ENCODE peak calls at places on chromosomes 16 and 17, in eight cellular contexts. One of them, this sample, is unnamed.
A peak's percentile ranks its signal among the peaks of the same experiment; 100 is the strongest.

GRCh38 chr17:59469786-59470485 is 95.5 kb upstream of the DHX40 start:
- DNase-seq in IMR-90: no peak
- DNase-seq in thoracic aorta: no peak
- DNase-seq in Peyer's patch: no peak
- DNase-seq in HCT116: no peak
- DNase-seq in left ventricle myocardium inferior: no peak
- DNase-seq in MG63: no peak
- DNase-seq in CD8-positive, alpha-beta memory T cell: no peak
- DNase-seq in this sample: no peak

GRCh38 chr17:79991924-79992656 is 43.6 kb downstream of the TBC1D16 start:
- DNase-seq in Peyer's patch: peak; percentile 55
- DNase-seq in HCT116: no peak
- DNase-seq in CD8-positive, alpha-beta memory T cell: no peak
- DNase-seq in thoracic aorta: no peak
- DNase-seq in left ventricle myocardium inferior: peak; percentile 57
- DNase-seq in IMR-90: peak; percentile 38
- DNase-seq in MG63: no peak
- DNase-seq in this sample: no peak

GRCh38 chr16:87012954-87013938 is 303.9 kb downstream of the C16orf95 start:
- DNase-seq in HCT116: no peak
- DNase-seq in IMR-90: no peak
- DNase-seq in MG63: no peak
- DNase-seq in Peyer's patch: no peak
- DNase-seq in CD8-positive, alpha-beta memory T cell: no peak
- DNase-seq in left ventricle myocardium inferior: no peak
- DNase-seq in thoracic aorta: no peak
- DNase-seq in this sample: no peak

GRCh38 chr16:85845276-85845675 is 45.8 kb downstream of the COX4I1 start:
- DNase-seq in left ventricle myocardium inferior: no peak
- DNase-seq in thoracic aorta: no peak
- DNase-seq in HCT116: no peak
- DNase-seq in IMR-90: no peak
- DNase-seq in MG63: no peak
- DNase-seq in Peyer's patch: no peak
- DNase-seq in CD8-positive, alpha-beta memory T cell: no peak
- DNase-seq in this sample: no peak

GRCh38 chr17:3688852-3689261 is 7.1 kb downstream of the P2RX5 start:
- DNase-seq in MG63: no peak
- DNase-seq in CD8-positive, alpha-beta memory T cell: no peak
- DNase-seq in HCT116: no peak
- DNase-seq in IMR-90: no peak
- DNase-seq in thoracic aorta: no peak
- DNase-seq in left ventricle myocardium inferior: no peak
- DNase-seq in Peyer's patch: no peak
- DNase-seq in this sample: no peak

GRCh38 chr17:79221597-79221996 is 147.0 kb downstream of the ENGASE start:
- DNase-seq in left ventricle myocardium inferior: no peak
- DNase-seq in IMR-90: no peak
- DNase-seq in MG63: no peak
- DNase-seq in thoracic aorta: no peak
- DNase-seq in Peyer's patch: no peak
- DNase-seq in HCT116: no peak
- DNase-seq in CD8-positive, alpha-beta memory T cell: no peak
- DNase-seq in this sample: no peak

GRCh38 chr16:67445441-67445912 is 14.6 kb downstream of the HSD11B2 start:
- DNase-seq in CD8-positive, alpha-beta memory T cell: no peak
- DNase-seq in thoracic aorta: no peak
- DNase-seq in IMR-90: no peak
- DNase-seq in HCT116: no peak
- DNase-seq in Peyer's patch: peak; percentile 53
- DNase-seq in MG63: no peak
- DNase-seq in left ventricle myocardium inferior: peak; percentile 74
- DNase-seq in this sample: no peak

GRCh38 chr17:12627177-12627629 is 38.5 kb upstream of the MYOCD start:
- DNase-seq in CD8-positive, alpha-beta memory T cell: no peak
- DNase-seq in Peyer's patch: no peak
- DNase-seq in HCT116: no peak
- DNase-seq in IMR-90: peak; percentile 100
- DNase-seq in MG63: peak; percentile 87
- DNase-seq in thoracic aorta: peak; percentile 89
- DNase-seq in left ventricle myocardium inferior: no peak
- DNase-seq in this sample: no peak

GRCh38 chr17:43018008-43018853 is 4.0 kb downstream of the VAT1 start:
- DNase-seq in MG63: no peak
- DNase-seq in IMR-90: no peak
- DNase-seq in Peyer's patch: no peak
- DNase-seq in left ventricle myocardium inferior: no peak
- DNase-seq in HCT116: no peak
- DNase-seq in thoracic aorta: no peak
- DNase-seq in CD8-positive, alpha-beta memory T cell: peak; percentile 78
- DNase-seq in this sample: peak; percentile 37

GRCh38 chr16:67150833-67151396 is at the start of gene B3GNT9:
- DNase-seq in HCT116: no peak
- DNase-seq in MG63: peak; percentile 79
- DNase-seq in left ventricle myocardium inferior: peak; percentile 82
- DNase-seq in thoracic aorta: no peak
- DNase-seq in Peyer's patch: peak; percentile 73
- DNase-seq in IMR-90: peak; percentile 66
- DNase-seq in CD8-positive, alpha-beta memory T cell: no peak
- DNase-seq in this sample: no peak

GRCh38 chr17:66221755-66222530 is 7.3 kb downstream of the APOH start:
- DNase-seq in MG63: no peak
- DNase-seq in left ventricle myocardium inferior: no peak
- DNase-seq in CD8-positive, alpha-beta memory T cell: no peak
- DNase-seq in IMR-90: no peak
- DNase-seq in HCT116: no peak
- DNase-seq in Peyer's patch: no peak
- DNase-seq in thoracic aorta: no peak
- DNase-seq in this sample: no peak

GRCh38 chr16:7839568-7839967 is 506.9 kb downstream of the RBFOX1 start:
- DNase-seq in HCT116: no peak
- DNase-seq in left ventricle myocardium inferior: no peak
- DNase-seq in IMR-90: no peak
- DNase-seq in CD8-positive, alpha-beta memory T cell: no peak
- DNase-seq in Peyer's patch: no peak
- DNase-seq in MG63: no peak
- DNase-seq in thoracic aorta: no peak
- DNase-seq in this sample: no peak

GRCh38 chr17:39739885-39740356 is 2.2 kb downstream of the GRB7 start:
- DNase-seq in Peyer's patch: no peak
- DNase-seq in MG63: no peak
- DNase-seq in IMR-90: no peak
- DNase-seq in thoracic aorta: no peak
- DNase-seq in left ventricle myocardium inferior: no peak
- DNase-seq in CD8-positive, alpha-beta memory T cell: peak; percentile 35
- DNase-seq in HCT116: no peak
- DNase-seq in this sample: no peak

GRCh38 chr16:86334062-86334461 is 176.3 kb upstream of the FOXF1 start:
- DNase-seq in MG63: no peak
- DNase-seq in IMR-90: no peak
- DNase-seq in left ventricle myocardium inferior: no peak
- DNase-seq in CD8-positive, alpha-beta memory T cell: no peak
- DNase-seq in HCT116: no peak
- DNase-seq in Peyer's patch: no peak
- DNase-seq in thoracic aorta: no peak
- DNase-seq in this sample: no peak

GRCh38 chr17:12070561-12070960 is 49.9 kb downstream of the MAP2K4 start:
- DNase-seq in thoracic aorta: no peak
- DNase-seq in CD8-positive, alpha-beta memory T cell: no peak
- DNase-seq in Peyer's patch: no peak
- DNase-seq in HCT116: no peak
- DNase-seq in IMR-90: peak; percentile 89
- DNase-seq in left ventricle myocardium inferior: no peak
- DNase-seq in MG63: peak; percentile 25
- DNase-seq in this sample: no peak

GRCh38 chr17:6471531-6472465 is 27.5 kb downstream of the PIMREG start:
- DNase-seq in HCT116: no peak
- DNase-seq in CD8-positive, alpha-beta memory T cell: no peak
- DNase-seq in MG63: peak; percentile 74
- DNase-seq in Peyer's patch: no peak
- DNase-seq in thoracic aorta: no peak
- DNase-seq in IMR-90: peak; percentile 61
- DNase-seq in left ventricle myocardium inferior: no peak
- DNase-seq in this sample: no peak

GRCh38 chr17:79628861-79629547 is 18.2 kb upstream of the RBFOX3 start:
- DNase-seq in thoracic aorta: no peak
- DNase-seq in Peyer's patch: peak; percentile 19
- DNase-seq in IMR-90: no peak
- DNase-seq in CD8-positive, alpha-beta memory T cell: peak; percentile 43
- DNase-seq in MG63: no peak
- DNase-seq in HCT116: no peak
- DNase-seq in left ventricle myocardium inferior: no peak
- DNase-seq in this sample: no peak

GRCh38 chr17:14004927-14005630 is 64.2 kb upstream of the COX10 start:
- DNase-seq in thoracic aorta: no peak
- DNase-seq in HCT116: peak; percentile 21
- DNase-seq in MG63: no peak
- DNase-seq in Peyer's patch: no peak
- DNase-seq in CD8-positive, alpha-beta memory T cell: no peak
- DNase-seq in left ventricle myocardium inferior: no peak
- DNase-seq in IMR-90: no peak
- DNase-seq in this sample: no peak

GRCh38 chr17:76997981-76998531 is 129.9 kb downstream of the MGAT5B start:
- DNase-seq in Peyer's patch: no peak
- DNase-seq in IMR-90: no peak
- DNase-seq in MG63: no peak
- DNase-seq in HCT116: no peak
- DNase-seq in CD8-positive, alpha-beta memory T cell: peak; percentile 85
- DNase-seq in left ventricle myocardium inferior: no peak
- DNase-seq in thoracic aorta: no peak
- DNase-seq in this sample: peak; percentile 88

GRCh38 chr16:1792836-1793577 is 498 bp downstream of the IGFALS start:
- DNase-seq in CD8-positive, alpha-beta memory T cell: no peak
- DNase-seq in IMR-90: no peak
- DNase-seq in thoracic aorta: no peak
- DNase-seq in MG63: no peak
- DNase-seq in Peyer's patch: no peak
- DNase-seq in HCT116: no peak
- DNase-seq in left ventricle myocardium inferior: no peak
- DNase-seq in this sample: no peak

GRCh38 chr17:65886240-65886639 is 305.7 kb downstream of the CEP112 start:
- DNase-seq in Peyer's patch: no peak
- DNase-seq in HCT116: no peak
- DNase-seq in MG63: no peak
- DNase-seq in thoracic aorta: no peak
- DNase-seq in left ventricle myocardium inferior: no peak
- DNase-seq in CD8-positive, alpha-beta memory T cell: no peak
- DNase-seq in IMR-90: peak; percentile 12
- DNase-seq in this sample: no peak

DNA sequence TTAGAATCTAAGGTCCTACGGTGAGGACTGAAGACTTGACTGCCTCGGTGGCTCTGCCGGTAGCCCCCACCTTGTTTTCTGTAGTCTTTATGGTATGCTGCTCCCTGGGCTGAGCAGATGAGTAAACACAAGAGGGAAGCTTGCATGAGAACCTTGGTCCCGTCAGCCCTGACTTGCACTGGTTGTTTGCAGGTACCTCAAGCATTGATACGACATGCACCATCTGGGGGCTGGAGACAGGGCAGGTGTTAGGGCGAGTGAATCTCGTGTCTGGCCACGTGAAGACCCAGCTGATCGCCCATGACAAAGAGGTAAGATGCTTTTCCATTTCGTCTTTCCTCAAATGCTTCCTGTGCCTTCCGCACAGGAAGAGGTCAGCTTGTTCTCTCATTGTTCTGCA is 21.1 kb upstream of the TACO1 start:
- DNase-seq in Peyer's patch: no peak
- DNase-seq in IMR-90: no peak
- DNase-seq in HCT116: no peak
- DNase-seq in thoracic aorta: no peak
- DNase-seq in CD8-positive, alpha-beta memory T cell: no peak
- DNase-seq in left ventricle myocardium inferior: no peak
- DNase-seq in MG63: no peak
- DNase-seq in this sample: no peak
- H3K36me3 ChIP-seq in Peyer's patch: no peaks in the 10 kb centered on the region
- H3K36me3 ChIP-seq in IMR-90: peaks cover 34% of the 10 kb centered on the region
- H3K36me3 ChIP-seq in HCT116: peaks cover 25% of the 10 kb centered on the region
- H3K36me3 ChIP-seq in thoracic aorta: peaks cover 40% of the 10 kb centered on the region
- H3K36me3 ChIP-seq in CD8-positive, alpha-beta memory T cell: peaks cover 38% of the 10 kb centered on the region
- H3K36me3 ChIP-seq in left ventricle myocardium inferior: peaks cover 62% of the 10 kb centered on the region
- H3K36me3 ChIP-seq in MG63: peaks cover 55% of the 10 kb centered on the region
- H3K36me3 ChIP-seq in this sample: peaks cover 20% of the 10 kb centered on the region

GRCh38 chr17:19551148-19551547 is 17.5 kb downstream of the SLC47A1 start:
- DNase-seq in left ventricle myocardium inferior: no peak
- DNase-seq in IMR-90: no peak
- DNase-seq in HCT116: no peak
- DNase-seq in CD8-positive, alpha-beta memory T cell: no peak
- DNase-seq in Peyer's patch: no peak
- DNase-seq in thoracic aorta: no peak
- DNase-seq in MG63: no peak
- DNase-seq in this sample: no peak
- H3K36me3 ChIP-seq in left ventricle myocardium inferior: no peaks in the 10 kb centered on the region
- H3K36me3 ChIP-seq in IMR-90: no peaks in the 10 kb centered on the region
- H3K36me3 ChIP-seq in HCT116: no peaks in the 10 kb centered on the region
- H3K36me3 ChIP-seq in CD8-positive, alpha-beta memory T cell: no peaks in the 10 kb centered on the region
- H3K36me3 ChIP-seq in Peyer's patch: no peaks in the 10 kb centered on the region
- H3K36me3 ChIP-seq in thoracic aorta: no peaks in the 10 kb centered on the region
- H3K36me3 ChIP-seq in MG63: no peaks in the 10 kb centered on the region
- H3K36me3 ChIP-seq in this sample: no peaks in the 10 kb centered on the region

DNA sequence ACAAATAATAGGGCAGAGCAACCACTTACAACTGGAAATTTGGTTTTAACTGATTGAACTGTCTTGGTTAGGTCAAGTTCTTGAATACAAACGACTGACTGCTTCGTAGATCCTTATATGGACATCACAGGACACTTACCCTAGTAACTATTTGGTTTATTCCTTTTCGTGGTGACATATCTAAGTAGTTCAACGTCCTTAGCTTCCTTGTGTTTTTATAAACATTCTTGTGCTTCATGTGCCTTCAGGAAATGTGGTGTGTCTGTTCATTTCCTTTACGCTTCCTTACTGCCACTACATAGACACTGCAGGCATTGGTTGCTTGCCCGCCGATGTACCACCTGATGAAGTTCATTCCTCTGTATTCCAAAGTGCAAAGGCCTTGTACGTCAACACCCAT is 59.3 kb downstream of the USP10 start:
- DNase-seq in IMR-90: peak; percentile 72
- DNase-seq in thoracic aorta: no peak
- DNase-seq in CD8-positive, alpha-beta memory T cell: no peak
- DNase-seq in Peyer's patch: no peak
- DNase-seq in MG63: no peak
- DNase-seq in HCT116: no peak
- DNase-seq in left ventricle myocardium inferior: no peak
- DNase-seq in this sample: peak; percentile 76
- H3K36me3 ChIP-seq in IMR-90: peaks cover 24% of the 10 kb centered on the region
- H3K36me3 ChIP-seq in thoracic aorta: peaks cover 32% of the 10 kb centered on the region
- H3K36me3 ChIP-seq in CD8-positive, alpha-beta memory T cell: peaks cover 22% of the 10 kb centered on the region
- H3K36me3 ChIP-seq in Peyer's patch: no peaks in the 10 kb centered on the region
- H3K36me3 ChIP-seq in MG63: peaks cover 22% of the 10 kb centered on the region
- H3K36me3 ChIP-seq in HCT116: peaks cover 42% of the 10 kb centered on the region
- H3K36me3 ChIP-seq in left ventricle myocardium inferior: peaks cover 43% of the 10 kb centered on the region
- H3K36me3 ChIP-seq in this sample: peaks cover 6% of the 10 kb centered on the region

DNA sequence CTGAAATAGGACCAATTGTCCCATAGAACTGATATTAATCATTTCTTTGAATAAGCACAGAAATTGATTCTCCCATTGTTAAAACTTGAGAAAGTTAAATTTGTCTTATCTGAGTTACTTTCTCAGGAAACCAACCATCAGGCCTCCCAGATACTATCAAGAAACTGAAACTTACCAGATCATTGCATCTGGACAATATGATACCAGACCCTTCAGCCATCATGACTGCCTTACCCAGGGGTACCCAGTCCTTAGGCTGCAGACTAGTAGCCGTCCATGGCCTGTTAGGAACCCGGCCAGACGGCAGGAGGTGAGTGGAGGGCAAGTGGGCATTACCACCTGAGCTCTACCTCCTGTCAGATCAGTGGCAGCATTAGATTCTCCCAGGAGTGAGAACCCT is 7.8 kb downstream of the STXBP4 start:
- DNase-seq in thoracic aorta: no peak
- DNase-seq in IMR-90: no peak
- DNase-seq in Peyer's patch: no peak
- DNase-seq in MG63: no peak
- DNase-seq in CD8-positive, alpha-beta memory T cell: no peak
- DNase-seq in HCT116: no peak
- DNase-seq in left ventricle myocardium inferior: no peak
- DNase-seq in this sample: no peak
- H3K36me3 ChIP-seq in thoracic aorta: no peaks in the 10 kb centered on the region
- H3K36me3 ChIP-seq in IMR-90: no peaks in the 10 kb centered on the region
- H3K36me3 ChIP-seq in Peyer's patch: no peaks in the 10 kb centered on the region
- H3K36me3 ChIP-seq in MG63: no peaks in the 10 kb centered on the region
- H3K36me3 ChIP-seq in CD8-positive, alpha-beta memory T cell: no peaks in the 10 kb centered on the region
- H3K36me3 ChIP-seq in HCT116: no peaks in the 10 kb centered on the region
- H3K36me3 ChIP-seq in left ventricle myocardium inferior: no peaks in the 10 kb centered on the region
- H3K36me3 ChIP-seq in this sample: no peaks in the 10 kb centered on the region

This sample was measured in naive thymus-derived CD4-positive, alpha-beta T cell.